ENCODE peak calls at places on chromosomes 4 and X, in four cellular contexts. U is IMR-90, N is endothelial cell of umbilical vein, D is K562. F is an unnamed sample.

GRCh38 chr4:40058121-40058520 is 1.5 kb downstream of the N4BP2 start:
- DNase-seq in N (no peak), D (no peak), U (no peak), F (no peak)

GRCh38 chrX:153776611-153777045 is 4.2 kb upstream of the SRPK3 start:
- DNase-seq in U (no peak), D (peak), N (no peak), F (no peak)

GRCh38 chrX:103200951-103201529 is 13.9 kb upstream of the BEX4 start:
- DNase-seq in U (no peak), N (no peak), D (no peak), F (no peak)

GRCh38 chr4:46922205-46922604 is 13.2 kb upstream of the COX7B2 start:
- DNase-seq in N (no peak), D (no peak), U (peak), F (no peak)

GRCh38 chrX:86263526-86263925 is 115.3 kb downstream of the DACH2 start:
- DNase-seq in U (no peak), N (no peak), D (no peak), F (no peak)

GRCh38 chr4:1551211-1551610 is 132.9 kb downstream of the FAM53A start:
- DNase-seq in N (no peak), D (no peak), U (no peak), F (no peak)

GRCh38 chr4:121656269-121656641 is 40.5 kb downstream of the ANXA5 start:
- DNase-seq in U (peak), N (peak), D (peak), F (peak)

GRCh38 chr4:16065066-16065465 is 18.8 kb downstream of the PROM1 start:
- DNase-seq in U (no peak), D (no peak), N (no peak), F (no peak)

GRCh38 chr4:175745340-175745739 is 66.7 kb downstream of the GPM6A start:
- DNase-seq in U (no peak), D (no peak), N (no peak), F (no peak)

GRCh38 chr4:108849611-108850406 is 87.0 kb upstream of the ETNPPL start:
- DNase-seq in N (no peak), D (no peak), U (peak), F (peak)

GRCh38 chr4:14079601-14080000 is 452.1 kb upstream of the BOD1L1 start:
- DNase-seq in U (no peak), D (no peak), N (no peak), F (no peak)

GRCh38 chrX:40006025-40007017 is 91.4 kb downstream of the BCOR start:
- DNase-seq in U (no peak), D (no peak), N (no peak), F (no peak)

GRCh38 chr4:37999000-37999745 is 39.0 kb downstream of the PTTG2 start:
- DNase-seq in D (no peak), N (no peak), U (no peak), F (no peak)

GRCh38 chrX:47574096-47574553 is 8.1 kb upstream of the TIMP1 start:
- DNase-seq in N (no peak), D (no peak), U (no peak), F (no peak)

GRCh38 chr4:77073981-77074865 is 1.6 kb downstream of the CCNI start:
- DNase-seq in D (peak), U (no peak), N (peak), F (no peak)

GRCh38 chrX:110734894-110735541 is 60.6 kb downstream of the CHRDL1 start:
- DNase-seq in D (no peak), N (no peak), U (peak), F (no peak)

GRCh38 chr4:143642611-143643010 is 57.9 kb downstream of the FREM3 start:
- DNase-seq in D (no peak), N (peak), U (no peak), F (no peak)

GRCh38 chrX:138858438-138858837 is 146.9 kb upstream of the FGF13 start:
- DNase-seq in N (no peak), U (peak), D (peak), F (no peak)

GRCh38 chr4:107736924-107737448 is 17.0 kb upstream of the PAPSS1 start:
- DNase-seq in U (peak), D (peak), N (peak), F (no peak)

GRCh38 chr4:126718161-126718560 is 914.6 kb upstream of the INTU start:
- DNase-seq in N (no peak), U (peak), D (no peak), F (no peak)

GRCh38 chr4:113872426-113873260 is 106.8 kb downstream of the ARSJ start:
- DNase-seq in N (no peak), D (no peak), U (peak), F (no peak)

GRCh38 chr4:51858605-51859211 is 15.8 kb downstream of the DCUN1D4 start:
- DNase-seq in U (peak), D (no peak), N (no peak), F (no peak)

GRCh38 chrX:48911407-48912182 is at the start of gene SLC35A2:
- DNase-seq in U (peak), N (peak), D (peak), F (no peak)
- TF ChIP-seq POLR2A in U (peak), N (peak), D (peak), F (peak)

GRCh38 chr4:118346495-118346894 is 6.3 kb downstream of the PRSS12 start:
- DNase-seq in D (peak), U (no peak), N (no peak), F (no peak)
- TF ChIP-seq FOS in D (no peak), U (no peak), N (no peak), F (no peak)

GRCh38 chr4:32986236-32986635 is 2266.1 kb downstream of the PCDH7 start:
- DNase-seq in D (no peak), U (no peak), N (no peak), F (no peak)
- H3K27ac ChIP-seq in D (no peak), U (no peak), N (no peak), F (no peak)

GRCh38 chrX:129780441-129781105 is 824 bp downstream of the SASH3 start:
- DNase-seq in N (no peak), D (no peak), U (no peak), F (no peak)

GRCh38 chrX:129779086-129779672 is 570 bp upstream of the SASH3 start:
- DNase-seq in N (no peak), U (no peak), D (no peak), F (no peak)

GRCh38 chrX:129782015-129782495 is 2.3 kb downstream of the SASH3 start:
- DNase-seq in N (no peak), D (no peak), U (no peak), F (no peak)

GRCh38 chrX:129781134-129782014 is 1.6 kb downstream of the SASH3 start:
- DNase-seq in U (no peak), D (no peak), N (no peak), F (peak)

DNA sequence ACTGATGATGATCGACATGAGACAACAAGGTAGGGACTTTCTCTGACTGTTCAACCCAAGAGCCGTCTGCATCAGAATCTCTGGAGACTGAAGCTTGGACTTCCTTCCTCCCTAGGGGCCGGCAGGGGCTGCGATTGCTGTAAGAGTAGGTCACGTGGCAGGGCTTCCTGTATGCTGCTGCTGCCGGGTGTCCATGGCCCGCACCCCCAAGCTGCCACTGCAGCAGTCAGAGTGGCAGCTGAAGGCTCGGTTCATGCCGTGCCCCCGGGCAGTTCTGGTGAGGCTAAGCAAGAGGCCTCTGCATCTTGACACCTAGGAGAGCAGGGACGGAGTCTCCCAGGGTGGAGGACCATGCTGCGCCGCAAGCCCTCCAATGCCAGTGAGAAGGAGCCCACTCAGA is at the start of gene SASH3:
- DNase-seq in U (no peak), N (no peak), D (no peak), F (no peak)
- TF ChIP-seq POLR2A in U (no peak), N (no peak), D (no peak), F (peak)

DNA sequence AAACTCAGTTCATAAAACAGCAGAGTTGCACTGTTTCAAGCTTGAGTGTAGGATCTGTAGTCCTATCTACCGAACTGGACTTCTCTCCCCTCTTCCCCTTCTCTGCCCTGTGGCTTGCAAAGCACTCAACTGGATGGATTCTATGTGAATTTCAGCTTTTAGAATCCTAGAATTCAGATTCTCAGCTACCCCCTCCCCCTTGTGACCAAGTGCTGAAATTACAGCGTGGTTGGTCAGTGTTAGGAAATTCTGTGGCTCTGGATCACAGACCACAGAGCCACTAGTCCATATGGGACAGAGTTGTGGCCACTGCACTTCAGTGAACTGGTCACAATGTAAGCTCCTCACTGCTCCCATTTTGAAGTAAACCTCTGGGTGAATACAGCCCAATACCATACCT is 64.6 kb upstream of the TRPC5 start:
- DNase-seq in D (peak), U (peak), N (no peak), F (no peak)
- TF ChIP-seq FOS in D (no peak), U (no peak), N (no peak), F (no peak)

GRCh38 chr4:184461711-184462110 is 12.6 kb downstream of the IRF2 start:
- DNase-seq in N (no peak), D (no peak), U (no peak), F (no peak)
- H3K27ac ChIP-seq in N (no peak), D (no peak), U (no peak), F (no peak)

GRCh38 chr4:183142566-183143545 is 43.8 kb downstream of the WWC2 start:
- DNase-seq in N (peak), U (peak), D (no peak), F (no peak)

GRCh38 chr4:183140911-183141320 is 41.9 kb downstream of the WWC2 start:
- DNase-seq in U (peak), N (peak), D (no peak), F (no peak)

GRCh38 chr4:183139058-183139740 is 40.1 kb downstream of the WWC2 start:
- DNase-seq in N (no peak), D (no peak), U (peak), F (no peak)

GRCh38 chr4:183139972-183140570 is 41.0 kb downstream of the WWC2 start:
- DNase-seq in N (no peak), U (peak), D (no peak), F (no peak)

GRCh38 chr4:183141997-183142396 is 42.9 kb downstream of the WWC2 start:
- DNase-seq in D (no peak), U (no peak), N (no peak), F (no peak)
- TF ChIP-seq POLR2A in D (no peak), U (no peak), N (no peak), F (no peak)

GRCh38 chrX:107826286-107827136 is 845 bp downstream of the MID2 start:
- DNase-seq in U (peak), D (peak), N (peak), F (no peak)
- TF ChIP-seq FOS in U (no peak), D (no peak), N (no peak), F (no peak)

DNA sequence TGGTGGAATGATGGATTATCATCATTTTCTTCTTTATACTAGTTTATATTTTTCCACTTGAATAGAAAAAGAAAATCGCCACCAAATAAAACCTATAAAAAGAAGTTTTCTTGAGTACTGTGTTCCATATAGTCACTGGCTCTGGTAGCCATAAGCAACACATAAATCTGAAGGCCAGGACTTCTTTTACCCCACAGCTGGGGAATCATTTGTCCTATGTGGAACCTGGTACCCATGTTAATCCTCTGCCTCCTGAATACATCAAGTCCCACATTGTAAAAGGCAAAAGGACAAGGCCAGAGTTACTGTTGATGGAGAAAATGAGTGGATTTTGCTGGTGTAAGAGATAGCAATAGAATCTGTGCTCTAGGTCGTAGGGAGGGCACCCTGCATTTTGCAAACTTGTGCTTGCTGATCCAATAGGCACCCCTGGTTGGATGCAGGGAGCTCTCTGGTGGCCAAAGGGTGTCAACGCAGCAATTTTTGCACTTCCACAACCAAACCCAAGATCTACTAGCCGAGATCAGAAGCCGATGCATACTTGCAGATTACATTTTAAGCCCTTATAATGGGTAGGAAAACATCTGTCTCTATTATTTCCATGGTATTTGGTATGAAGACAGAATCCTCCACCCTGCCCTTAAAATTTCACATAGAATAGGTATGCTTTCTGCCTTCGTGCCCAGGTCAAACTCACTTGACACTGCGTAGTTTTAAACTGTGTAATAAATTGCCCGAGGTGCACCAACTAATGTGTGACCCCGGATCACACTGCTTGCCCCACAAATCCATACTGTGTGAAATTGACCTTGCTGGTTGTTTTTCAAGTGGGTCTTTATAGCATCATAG is 146.2 kb upstream of the SCML1 start:
- DNase-seq in D (peak), U (peak), N (peak), F (no peak)
- H3K27ac ChIP-seq in D (no peak), U (peak), N (peak), F (no peak)

F was measured in GM12878.